ENCODE peak calls at places on chromosomes 16 and 17, in six cellular contexts. P is adrenal gland, R is H1, Y is A549, L is suprapubic skin, Z is tibial nerve. N is an unnamed sample.

GRCh38 chr17:27973258-27974044 is 69.0 kb upstream of the NLK start:
- DNase-seq in P (no peak), R (no peak), Y (no peak), L (no peak), Z (no peak), N (no peak)

GRCh38 chr17:45246861-45247428 is 14.9 kb downstream of the SPATA32 start:
- DNase-seq in P (no peak), R (no peak), Y (peak; percentile 74), L (no peak), Z (no peak), N (no peak)

GRCh38 chr16:88633684-88634140 is 4.7 kb upstream of the IL17C start:
- DNase-seq in P (no peak), R (no peak), Y (peak; percentile 53), L (no peak), Z (no peak), N (no peak)

GRCh38 chr16:47258874-47259461 is 115.2 kb upstream of the NETO2 start:
- DNase-seq in P (no peak), R (no peak), Y (peak; percentile 44), L (no peak), Z (no peak), N (peak; percentile 9)

GRCh38 chr17:12406623-12407228 is 259.0 kb upstream of the MYOCD start:
- DNase-seq in P (no peak), R (no peak), Y (no peak), L (no peak), Z (no peak), N (no peak)

GRCh38 chr16:52498640-52499039 is 48.3 kb downstream of the TOX3 start:
- DNase-seq in P (no peak), R (no peak), Y (no peak), L (no peak), Z (no peak), N (no peak)

GRCh38 chr17:55433029-55433628 is 11.5 kb upstream of the MMD start:
- DNase-seq in P (no peak), R (no peak), Y (peak; percentile 71), L (no peak), Z (no peak), N (no peak)

GRCh38 chr16:64019339-64019738 is 1102.5 kb downstream of the CDH11 start:
- DNase-seq in P (no peak), R (no peak), Y (no peak), L (no peak), Z (no peak), N (no peak)

GRCh38 chr17:15436399-15437369 is 30.7 kb downstream of the CDRT4 start:
- DNase-seq in P (no peak), R (no peak), Y (peak; percentile 41), L (no peak), Z (peak; percentile 28), N (peak; percentile 50)

GRCh38 chr16:69930117-69930776 is 20.9 kb upstream of the CLEC18A start:
- DNase-seq in P (peak; percentile 59), R (no peak), Y (peak; percentile 82), L (peak; percentile 44), Z (no peak), N (peak; percentile 69)

GRCh38 chr16:29694384-29695195 is 15.6 kb downstream of the QPRT start:
- DNase-seq in P (no peak), R (no peak), Y (no peak), L (no peak), Z (no peak), N (no peak)

GRCh38 chr17:3020381-3020780 is 43.0 kb downstream of the OR1D5 start:
- DNase-seq in P (no peak), R (no peak), Y (no peak), L (no peak), Z (no peak), N (no peak)

GRCh38 chr17:63086483-63087185 is 120.6 kb downstream of the TANC2 start:
- DNase-seq in P (no peak), R (no peak), Y (no peak), L (no peak), Z (no peak), N (no peak)

GRCh38 chr17:19346351-19347255 is 15.9 kb downstream of the B9D1 start:
- DNase-seq in P (peak; percentile 54), R (no peak), Y (peak; percentile 94), L (peak; percentile 86), Z (peak; percentile 76), N (peak; percentile 97)

GRCh38 chr16:28587386-28587785 is 9.5 kb downstream of the SULT1A2 start:
- DNase-seq in P (no peak), R (no peak), Y (peak; percentile 57), L (no peak), Z (no peak), N (peak; percentile 93)

GRCh38 chr16:81515281-81515680 is 70.7 kb downstream of the CMIP start:
- DNase-seq in P (no peak), R (no peak), Y (no peak), L (no peak), Z (no peak), N (no peak)

GRCh38 chr17:76586741-76587487 is 1.3 kb upstream of the ST6GALNAC2 start:
- DNase-seq in P (no peak), R (no peak), Y (no peak), L (no peak), Z (no peak), N (no peak)

GRCh38 chr16:49068224-49068623 is 213.4 kb downstream of the CBLN1 start:
- DNase-seq in P (no peak), R (no peak), Y (no peak), L (no peak), Z (no peak), N (no peak)

DNA sequence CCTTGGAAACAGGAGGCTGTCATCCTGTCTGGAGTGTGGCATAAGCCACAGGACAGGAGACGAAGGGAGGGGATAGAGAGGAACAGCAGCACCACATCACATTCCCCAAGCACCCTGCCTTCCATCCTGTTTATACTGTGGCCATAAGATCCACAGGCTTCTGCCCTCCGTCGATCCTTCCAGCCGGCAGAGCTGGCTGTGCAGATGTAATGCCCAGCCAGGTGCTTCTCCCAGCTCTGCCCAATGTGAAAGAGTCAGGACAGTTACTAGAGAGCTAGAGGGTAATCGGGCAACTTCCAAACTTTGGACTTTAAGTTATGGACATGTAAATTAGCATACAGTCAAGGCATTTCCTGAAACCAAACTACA is 368.4 kb downstream of the SOX9 start:
- DNase-seq in P (no peak), R (no peak), Y (no peak), L (no peak), Z (no peak), N (no peak)
- TF ChIP-seq POLR2A in P (no peak), R (no peak), Y (no peak), L (no peak), Z (no peak), N (no peak)

GRCh38 chr17:8163978-8164814 is 1.4 kb upstream of the VAMP2 start:
- DNase-seq in P (peak; percentile 77), R (no peak), Y (peak; percentile 48), L (no peak), Z (no peak), N (no peak)
- TF ChIP-seq POLR2A in P (no peak), R (no peak), Y (no peak), L (no peak), Z (no peak), N (no peak)

GRCh38 chr16:4183258-4184037 is 58.4 kb downstream of the SRL start:
- DNase-seq in P (peak; percentile 97), R (peak; percentile 82), Y (peak; percentile 88), L (peak; percentile 93), Z (peak; percentile 79), N (peak; percentile 98)

GRCh38 chr16:4182581-4183257 is 59.2 kb downstream of the SRL start:
- DNase-seq in P (no peak), R (no peak), Y (no peak), L (no peak), Z (no peak), N (no peak)

GRCh38 chr16:4179763-4180260 is 62.1 kb downstream of the SRL start:
- DNase-seq in P (no peak), R (no peak), Y (no peak), L (no peak), Z (no peak), N (no peak)

GRCh38 chr16:4180511-4180910 is 61.4 kb downstream of the SRL start:
- DNase-seq in P (no peak), R (no peak), Y (no peak), L (no peak), Z (no peak), N (no peak)

DNA sequence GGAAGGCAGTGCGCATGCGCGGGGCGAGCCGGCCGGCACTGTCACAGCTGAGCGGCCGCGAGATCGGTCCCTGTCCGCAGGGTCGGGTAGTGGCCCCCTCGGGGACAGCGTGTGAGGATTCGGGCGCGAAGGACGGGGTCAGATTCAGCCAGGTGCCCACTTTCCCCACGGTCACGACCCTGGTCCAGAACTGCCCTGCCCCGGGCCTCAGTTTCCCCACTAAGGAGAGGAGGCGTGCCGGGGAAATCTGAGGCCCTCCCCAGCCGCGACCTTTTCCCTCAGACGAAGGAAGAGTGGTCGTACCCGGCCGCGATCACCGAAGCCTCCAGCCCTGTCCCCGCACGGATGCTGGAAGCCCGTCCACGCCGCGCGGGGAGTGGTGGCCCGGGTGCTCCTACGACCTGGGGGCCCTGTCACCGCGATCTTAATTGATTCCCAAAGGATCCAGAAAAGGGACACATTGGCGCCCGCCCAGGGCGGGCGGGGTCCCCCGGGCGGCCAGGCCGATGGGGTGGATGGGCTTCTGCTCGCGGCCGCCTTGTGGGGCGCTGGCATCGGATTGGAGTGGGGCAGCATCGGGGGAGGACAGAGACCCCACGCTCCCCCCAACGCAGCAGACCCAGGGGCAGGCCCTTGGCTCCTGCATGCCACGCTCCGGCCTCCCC is 57.7 kb downstream of the SRL start:
- DNase-seq in P (peak; percentile 47), R (no peak), Y (no peak), L (no peak), Z (no peak), N (no peak)
- TF ChIP-seq POLR2A in P (no peak), R (no peak), Y (peak; percentile 85), L (no peak), Z (no peak), N (peak; percentile 89)

GRCh38 chr16:67228905-67229304 is 2.0 kb downstream of the TMEM208 start:
- DNase-seq in P (peak; percentile 16), R (no peak), Y (no peak), L (no peak), Z (no peak), N (no peak)

GRCh38 chr16:67228034-67228785 is 1.3 kb downstream of the TMEM208 start:
- DNase-seq in P (no peak), R (no peak), Y (no peak), L (no peak), Z (no peak), N (no peak)

GRCh38 chr16:67227567-67227921 is 614 bp downstream of the TMEM208 start:
- DNase-seq in P (peak; percentile 25), R (no peak), Y (no peak), L (no peak), Z (no peak), N (no peak)

GRCh38 chr16:67226295-67226803 is 581 bp upstream of the TMEM208 start:
- DNase-seq in P (no peak), R (no peak), Y (no peak), L (no peak), Z (no peak), N (no peak)

DNA sequence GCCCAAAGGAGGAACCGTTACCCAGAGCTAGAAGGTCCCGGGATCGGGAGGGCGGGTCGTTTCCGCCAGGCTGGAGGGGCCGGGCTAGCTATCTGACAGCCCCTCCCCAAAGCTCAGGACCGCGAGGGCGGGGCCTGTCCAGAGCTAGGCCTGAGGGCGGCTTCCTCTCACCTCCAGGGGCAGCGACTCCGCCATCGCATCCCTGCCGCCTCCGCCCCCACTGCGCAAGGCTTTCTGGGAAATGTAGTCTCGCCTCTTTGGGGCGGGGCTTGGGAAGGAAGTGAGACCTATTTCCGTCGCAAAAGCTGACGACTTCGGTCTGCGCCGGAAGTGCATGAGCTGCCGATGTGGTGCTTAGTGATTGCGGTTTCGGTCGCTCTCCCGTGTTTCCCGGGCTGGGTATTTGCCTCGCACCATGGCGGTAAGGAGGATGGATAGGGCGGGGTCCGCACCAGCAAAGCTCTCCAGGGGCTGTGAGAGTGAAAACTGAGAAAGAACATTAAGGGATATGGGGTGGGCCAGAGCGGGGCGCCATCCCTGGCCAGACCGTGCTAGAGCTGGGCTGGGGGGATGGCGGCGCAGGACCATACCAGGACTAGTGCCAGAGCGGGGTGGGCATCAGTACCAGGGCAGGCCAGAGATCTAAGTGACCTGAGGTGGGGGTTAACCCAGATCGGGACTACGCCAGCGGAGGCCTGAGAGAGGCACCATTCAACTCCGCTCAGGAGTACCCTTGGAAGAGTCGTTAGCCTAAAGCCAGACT is at the start of gene TMEM208:
- DNase-seq in P (peak; percentile 98), R (peak; percentile 96), Y (peak; percentile 92), L (peak; percentile 99), Z (peak; percentile 95), N (peak; percentile 95)
- TF ChIP-seq POLR2A in P (no peak), R (peak; percentile 66), Y (no peak), L (peak; percentile 74), Z (peak; percentile 76), N (peak; percentile 44)

N was measured in H54.